ENCODE peak calls at places on chromosome 16, in nine cellular contexts. X, A, R, N, J, G, E, B and P are unnamed samples.

GRCh38 chr16:85350973-85351372 is 238.7 kb upstream of the CIBAR2 start:
- DNase-seq in B (peak; percentile 77), G (peak; percentile 95), J (peak; percentile 94), A (peak; percentile 93), N (no peak), E (peak; percentile 97), X (peak; percentile 91), R (peak; percentile 87), P (no peak)

GRCh38 chr16:57694556-57695377 is at the start of gene DRC7:
- DNase-seq in A (peak; percentile 38), N (no peak), X (no peak), B (no peak), R (no peak), G (no peak), E (peak; percentile 17), J (peak; percentile 72), P (no peak)

GRCh38 chr16:28217326-28217725 is 5.6 kb upstream of the XPO6 start:
- DNase-seq in E (no peak), R (no peak), X (no peak), J (no peak), B (no peak), G (no peak), A (no peak), N (no peak), P (no peak)

GRCh38 chr16:69513180-69513966 is 52.4 kb upstream of the NFAT5 start:
- DNase-seq in E (peak; percentile 93), A (peak; percentile 74), N (no peak), J (no peak), R (no peak), X (no peak), B (no peak), G (no peak), P (no peak)

GRCh38 chr16:69476920-69477418 is 52.5 kb downstream of the CYB5B start:
- DNase-seq in E (peak; percentile 86), B (no peak), X (no peak), G (no peak), A (peak; percentile 84), J (peak; percentile 67), R (no peak), N (no peak), P (no peak)

GRCh38 chr16:22144520-22144919 is 17.8 kb upstream of the SDR42E2 start:
- DNase-seq in B (no peak), E (no peak), N (no peak), G (no peak), A (no peak), J (no peak), R (no peak), X (no peak), P (no peak)

GRCh38 chr16:21150375-21151001 is at the start of gene DNAH3:
- DNase-seq in J (peak; percentile 45), B (no peak), X (peak; percentile 61), E (no peak), A (no peak), R (no peak), G (no peak), N (no peak), P (no peak)

GRCh38 chr16:27781195-27781524 is 231.2 kb downstream of the KATNIP start:
- DNase-seq in E (no peak), A (peak; percentile 65), G (peak; percentile 43), J (peak; percentile 11), N (no peak), R (peak; percentile 64), B (no peak), X (no peak), P (no peak)

GRCh38 chr16:23061669-23062068 is 87.6 kb downstream of the USP31 start:
- DNase-seq in E (no peak), J (no peak), X (no peak), R (no peak), B (no peak), A (peak; percentile 21), G (no peak), N (no peak), P (no peak)

GRCh38 chr16:12252616-12253015 is 276.1 kb downstream of the SNX29 start:
- DNase-seq in G (peak; percentile 38), B (no peak), X (no peak), E (no peak), J (no peak), N (no peak), A (no peak), R (no peak), P (no peak)

GRCh38 chr16:29141586-29142324 is 156.9 kb downstream of the LAT start:
- DNase-seq in R (no peak), G (no peak), E (no peak), X (peak; percentile 18), J (no peak), N (no peak), B (peak; percentile 26), A (no peak), P (peak; percentile 36)

GRCh38 chr16:89918453-89919347 is at the start of gene MC1R:
- DNase-seq in J (peak; percentile 67), G (no peak), A (peak; percentile 68), E (no peak), R (no peak), N (no peak), X (no peak), B (no peak), P (no peak)

GRCh38 chr16:869823-870641 is 69.5 kb upstream of the GNG13 start:
- DNase-seq in A (no peak), E (no peak), G (peak; percentile 20), N (no peak), J (no peak), R (peak; percentile 15), X (peak; percentile 45), B (no peak), P (no peak)

GRCh38 chr16:866252-866651 is 65.7 kb upstream of the GNG13 start:
- DNase-seq in R (no peak), N (no peak), E (no peak), J (no peak), G (peak; percentile 6), B (no peak), A (no peak), X (no peak), P (no peak)

GRCh38 chr16:868846-869822 is 68.6 kb upstream of the GNG13 start:
- DNase-seq in R (peak; percentile 11), A (no peak), E (no peak), B (no peak), J (no peak), X (peak; percentile 37), G (peak; percentile 21), N (no peak), P (no peak)

GRCh38 chr16:868386-868755 is 67.8 kb upstream of the GNG13 start:
- DNase-seq in A (no peak), N (no peak), X (peak; percentile 25), R (peak; percentile 2), B (no peak), G (peak; percentile 16), J (no peak), E (no peak), P (no peak)

GRCh38 chr16:867421-868385 is 67.2 kb upstream of the GNG13 start:
- DNase-seq in B (no peak), G (peak; percentile 18), N (no peak), J (no peak), E (no peak), A (no peak), X (peak; percentile 36), R (peak; percentile 11), P (peak; percentile 38)
- H3K27ac ChIP-seq in B (no peak overlapping the region), G (no peak overlapping the region), N (no peak overlapping the region), J (no peak overlapping the region), E (no peak overlapping the region), A (no peak overlapping the region), X (no peak overlapping the region), R (no peak overlapping the region), P (no peak overlapping the region)

GRCh38 chr16:64870859-64871258 is 251.0 kb downstream of the CDH11 start:
- DNase-seq in J (no peak), N (no peak), G (no peak), E (no peak), A (no peak), R (no peak), B (no peak), X (no peak), P (no peak)
- H3K9me3 ChIP-seq in J (no peaks in the 10 kb centered on the region), N (peaks cover 2% of the 10 kb centered on the region), G (no peaks in the 10 kb centered on the region), E (no peaks in the 10 kb centered on the region), A (no peaks in the 10 kb centered on the region), R (no peaks in the 10 kb centered on the region), B (no peaks in the 10 kb centered on the region), X (no peaks in the 10 kb centered on the region), P (no peaks in the 10 kb centered on the region)

DNA sequence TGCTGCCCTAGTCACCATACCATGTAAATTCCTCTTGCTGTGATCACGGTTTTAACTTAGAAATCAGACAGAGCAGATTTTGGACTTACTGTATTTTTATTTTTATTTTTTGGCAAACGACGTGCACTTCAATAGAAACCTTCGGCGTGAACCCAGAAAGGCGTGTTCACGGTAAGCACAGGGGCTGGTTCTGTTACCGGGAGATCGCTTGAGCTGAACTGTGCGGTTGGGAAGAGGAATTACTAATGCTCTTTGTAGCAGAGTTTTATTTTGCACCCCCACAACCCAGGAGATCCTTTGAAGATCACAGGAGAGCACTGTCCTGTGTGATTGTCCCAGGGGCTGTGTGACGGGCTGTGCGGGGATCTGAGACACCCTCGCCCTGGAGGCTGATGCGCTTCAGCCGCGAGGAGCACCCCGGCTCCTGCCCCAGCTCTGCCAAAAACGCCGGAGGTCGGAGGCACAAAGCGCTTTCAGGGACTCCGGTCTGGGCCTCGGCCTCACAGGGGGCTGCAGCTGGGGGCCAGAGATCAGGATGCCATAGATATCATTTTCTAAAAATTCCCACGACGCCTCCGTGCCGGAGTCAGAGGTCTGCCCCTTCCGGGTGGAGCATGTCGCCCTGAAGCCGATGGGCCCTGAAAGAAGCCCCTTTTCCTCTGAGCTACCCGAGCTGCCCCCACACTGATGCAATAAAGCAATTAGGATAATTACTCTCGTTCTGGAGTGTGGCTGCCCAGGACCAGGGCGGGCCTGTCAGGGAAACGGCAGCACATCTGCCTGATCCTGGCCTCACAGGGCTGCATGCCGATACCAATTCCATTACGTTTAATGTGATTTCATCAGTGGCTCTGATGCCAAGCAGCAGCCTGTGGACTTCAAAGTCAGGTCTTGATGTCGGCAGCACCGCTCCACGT is 71.8 kb downstream of the LMF1 start:
- DNase-seq in A (no peak), N (no peak), J (no peak), G (peak; percentile 6), B (no peak), R (peak; percentile 11), E (no peak), X (no peak), P (no peak)
- H3K27ac ChIP-seq in A (no peak overlapping the region), N (no peak overlapping the region), J (no peak overlapping the region), G (no peak overlapping the region), B (no peak overlapping the region), R (no peak overlapping the region), E (no peak overlapping the region), X (no peak overlapping the region), P (no peak overlapping the region)

DNA sequence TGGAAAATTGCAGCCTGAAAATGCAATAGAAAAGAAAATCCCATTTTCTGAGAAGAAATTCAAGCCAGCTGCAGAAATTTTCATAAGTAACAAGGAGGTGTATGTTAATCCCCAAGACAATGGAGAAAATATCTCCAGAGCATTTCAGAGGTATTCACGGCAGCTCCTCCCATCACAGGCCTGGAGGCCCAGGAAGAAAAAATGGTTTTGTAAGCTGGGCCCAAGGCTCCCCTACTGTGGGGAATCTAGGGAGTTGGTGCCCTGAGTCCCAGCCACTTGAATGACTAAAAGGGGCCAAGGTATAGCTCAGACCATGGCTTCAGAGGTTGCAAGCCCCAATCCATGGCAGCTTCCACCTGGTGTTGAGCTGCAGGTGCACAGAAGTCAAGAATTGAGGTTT is 93.3 kb upstream of the ZNF267 start:
- DNase-seq in G (no peak), N (no peak), J (no peak), B (no peak), E (no peak), A (no peak), X (no peak), R (no peak), P (no peak)
- H3K9me3 ChIP-seq in G (peaks cover 87% of the 10 kb centered on the region), N (peaks cover 67% of the 10 kb centered on the region), J (no peaks in the 10 kb centered on the region), B (peaks cover 11% of the 10 kb centered on the region), E (no peaks in the 10 kb centered on the region), A (no peaks in the 10 kb centered on the region), X (peaks cover 80% of the 10 kb centered on the region), R (peaks cover 82% of the 10 kb centered on the region), P (peaks cover 8% of the 10 kb centered on the region)

GRCh38 chr16:88406096-88407041 is 23.6 kb downstream of the ZNF469 start:
- DNase-seq in B (no peak), J (no peak), G (no peak), R (no peak), N (no peak), X (no peak), E (no peak), A (peak; percentile 26), P (no peak)
- H3K27ac ChIP-seq in B (no peak overlapping the region), J (no peak overlapping the region), G (no peak overlapping the region), R (no peak overlapping the region), N (no peak overlapping the region), X (no peak overlapping the region), E (no peak overlapping the region), A (peak overlapping the region; percentile 19), P (no peak overlapping the region)